ENCODE peak calls at places on chromosome 13, in five cellular contexts. U is H1; J is cardiac muscle cell; A is GM23338; G is CD4-positive, CD25-positive, alpha-beta regulatory T cell. B is an unnamed sample.

GRCh38 chr13:100235311-100235901 is 146.5 kb downstream of the PCCA start:
- DNase-seq in G (peak; percentile 64), U (no peak), A (peak; percentile 51), J (peak; percentile 66), B (peak; percentile 46)

GRCh38 chr13:60396783-60397692 is at the start of gene TDRD3:
- DNase-seq in G (peak; percentile 92), U (peak; percentile 86), J (peak; percentile 89), A (peak; percentile 89), B (peak; percentile 84)

GRCh38 chr13:97856001-97856675 is 97.3 kb upstream of the IPO5 start:
- DNase-seq in A (peak; percentile 45), J (peak; percentile 60), U (no peak), G (no peak), B (no peak)

GRCh38 chr13:35598233-35598632 is 121.7 kb upstream of the MAB21L1 start:
- DNase-seq in J (no peak), U (no peak), A (no peak), G (no peak), B (no peak)

GRCh38 chr13:27481766-27482165 is 31.4 kb upstream of the MTIF3 start:
- DNase-seq in G (peak; percentile 26), J (peak; percentile 51), A (peak; percentile 90), U (peak; percentile 95), B (no peak)

GRCh38 chr13:44422755-44423643 is 49.4 kb downstream of the SERP2 start:
- DNase-seq in J (no peak), U (peak; percentile 36), A (no peak), G (no peak), B (no peak)

GRCh38 chr13:38348890-38349289 is 761 bp upstream of the UFM1 start:
- DNase-seq in G (peak; percentile 33), J (no peak), U (no peak), A (no peak), B (peak; percentile 63)

GRCh38 chr13:39892731-39893293 is 237.3 kb downstream of the COG6 start:
- DNase-seq in U (no peak), A (no peak), J (peak; percentile 94), G (peak; percentile 56), B (peak; percentile 12)

GRCh38 chr13:113405481-113406300 is 41.8 kb upstream of the GRTP1 start:
- DNase-seq in J (no peak), A (no peak), G (no peak), U (no peak), B (no peak)

DNA sequence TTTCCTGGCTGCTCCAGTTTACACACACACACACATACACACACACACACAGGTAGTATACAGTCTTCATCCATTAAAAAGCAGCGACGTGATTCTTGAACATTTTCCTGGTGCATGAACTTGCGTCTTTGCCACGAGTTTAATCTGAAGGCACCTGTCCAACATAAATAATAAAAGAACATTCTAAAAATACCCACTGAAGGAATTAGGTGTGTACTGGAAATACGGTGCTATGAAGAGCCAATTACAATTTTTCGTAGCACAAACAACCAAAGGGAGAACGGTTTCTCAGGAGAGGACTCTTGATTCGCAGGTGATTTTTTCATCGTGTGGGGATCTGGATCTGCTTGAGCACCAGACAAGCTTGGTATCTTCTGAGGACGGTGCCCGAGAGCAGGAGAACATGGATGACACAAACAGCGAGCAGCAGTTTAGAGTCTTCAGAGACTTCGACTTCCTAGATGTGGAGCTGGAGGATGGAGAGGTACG is 61.2 kb downstream of the ZAR1L start:
- DNase-seq in A (no peak), G (no peak), J (no peak), U (no peak), B (no peak)
- H3K4me3 ChIP-seq in A (no peak overlapping the region), G (no peak overlapping the region), J (no peak overlapping the region), U (no peak overlapping the region), B (no peak overlapping the region)

GRCh38 chr13:71873418-71874276 is 6.6 kb upstream of the DACH1 start:
- DNase-seq in U (no peak), G (no peak), J (no peak), A (no peak), B (no peak)

GRCh38 chr13:71870036-71870435 is 3.0 kb upstream of the DACH1 start:
- DNase-seq in J (no peak), U (no peak), A (peak; percentile 23), G (no peak), B (no peak)

GRCh38 chr13:71869274-71869673 is 2.3 kb upstream of the DACH1 start:
- DNase-seq in G (no peak), J (no peak), U (no peak), A (peak; percentile 40), B (no peak)

GRCh38 chr13:71871844-71872243 is 4.8 kb upstream of the DACH1 start:
- DNase-seq in U (no peak), J (no peak), G (no peak), A (no peak), B (no peak)

GRCh38 chr13:71871180-71871754 is 4.3 kb upstream of the DACH1 start:
- DNase-seq in G (no peak), U (no peak), A (no peak), J (no peak), B (no peak)
- H3K4me1 ChIP-seq in G (no peaks in the 10 kb centered on the region), U (peaks cover 2% of the 10 kb centered on the region), A (peaks cover 35% of the 10 kb centered on the region), J (peaks cover 3% of the 10 kb centered on the region), B (no peaks in the 10 kb centered on the region)

DNA sequence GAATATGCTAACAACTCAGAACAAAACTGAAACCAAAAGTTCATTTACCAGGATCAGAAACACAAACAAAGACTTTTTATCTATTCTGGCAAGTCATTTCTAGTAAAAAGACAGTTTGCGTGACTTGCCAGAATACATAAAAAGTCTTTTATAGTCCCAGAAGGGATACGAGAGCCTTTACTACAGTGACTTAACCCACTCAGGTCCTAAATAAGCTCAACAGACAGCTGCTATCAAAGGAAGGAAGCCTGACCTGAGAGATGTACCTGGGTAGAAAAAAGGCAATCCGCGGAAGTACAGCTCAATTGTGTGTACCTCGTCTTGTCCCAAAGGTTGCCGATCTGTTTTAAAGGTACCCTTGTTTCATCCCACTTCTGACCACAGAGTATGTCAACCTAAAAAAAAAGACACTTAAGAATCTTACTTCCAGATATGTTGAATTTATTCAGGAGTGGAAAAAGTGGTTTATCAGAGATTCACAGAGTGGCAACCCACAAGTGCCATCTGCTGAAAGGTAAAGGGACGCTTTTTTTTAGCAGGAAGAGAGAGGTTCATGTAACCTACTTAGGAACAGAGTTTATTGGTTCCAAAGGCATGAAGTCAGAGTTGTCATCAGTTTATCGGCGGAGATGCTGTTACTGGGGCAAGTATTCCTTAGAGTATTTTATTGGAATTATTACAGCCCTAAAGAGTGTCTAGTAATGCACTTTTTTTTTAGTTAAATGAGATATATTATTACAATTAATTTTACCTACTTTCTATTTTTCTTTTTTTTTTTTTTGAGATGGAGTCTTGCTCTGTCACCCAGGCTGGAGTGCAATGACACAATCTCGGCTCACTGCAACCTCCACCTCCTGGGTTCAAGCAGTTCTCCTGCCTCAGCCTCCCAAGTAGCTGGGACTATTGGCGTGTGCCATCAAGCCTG is 69.7 kb upstream of the C1QTNF9B start:
- DNase-seq in U (no peak), A (no peak), J (peak; percentile 40), G (peak; percentile 82), B (peak; percentile 49)
- H3K27ac ChIP-seq in U (no peak overlapping the region), A (no peak overlapping the region), J (no peak overlapping the region), G (peak overlapping the region; percentile 76), B (peak overlapping the region; percentile 68)

GRCh38 chr13:105874808-105875207 is 660.7 kb downstream of the EFNB2 start:
- DNase-seq in J (no peak), U (no peak), G (no peak), A (no peak), B (no peak)
- H3K4me3 ChIP-seq in J (no peak overlapping the region), U (no peak overlapping the region), G (no peak overlapping the region), A (no peak overlapping the region), B (no peak overlapping the region)

DNA sequence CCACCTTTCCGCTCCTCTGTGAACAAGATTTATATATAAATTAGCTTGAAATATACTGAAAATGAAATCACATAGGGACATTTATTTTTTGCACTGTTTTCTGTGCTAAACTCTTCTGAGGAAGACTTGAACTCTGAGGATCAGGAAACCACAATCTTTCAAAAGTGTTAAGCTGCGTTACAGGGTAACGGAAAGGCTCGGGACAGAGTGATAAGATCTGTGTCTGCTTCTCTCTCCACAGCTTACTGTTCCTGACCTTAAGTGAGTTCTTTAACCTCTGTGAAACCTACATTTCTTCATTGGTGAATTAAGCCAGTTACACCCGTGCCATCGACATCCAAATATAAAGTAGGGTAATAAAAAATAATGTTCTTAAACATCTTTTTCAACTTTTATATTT is 38.9 kb downstream of the DACH1 start:
- DNase-seq in J (no peak), U (no peak), G (no peak), A (no peak), B (no peak)
- H3K4me1 ChIP-seq in J (peaks cover 34% of the 10 kb centered on the region), U (no peaks in the 10 kb centered on the region), G (no peaks in the 10 kb centered on the region), A (peaks cover 3% of the 10 kb centered on the region), B (no peaks in the 10 kb centered on the region)

GRCh38 chr13:20993661-20994440 is 67.5 kb downstream of the LATS2 start:
- DNase-seq in A (no peak), G (no peak), U (no peak), J (peak; percentile 81), B (no peak)

GRCh38 chr13:20994441-20994821 is 67.0 kb downstream of the LATS2 start:
- DNase-seq in G (no peak), A (no peak), U (no peak), J (no peak), B (no peak)

GRCh38 chr13:20995245-20995829 is 66.0 kb downstream of the LATS2 start:
- DNase-seq in U (no peak), G (no peak), A (no peak), J (no peak), B (no peak)

GRCh38 chr13:20991741-20992520 is 69.5 kb downstream of the LATS2 start:
- DNase-seq in J (no peak), G (no peak), U (no peak), A (no peak), B (no peak)

GRCh38 chr13:20993211-20993610 is 68.2 kb downstream of the LATS2 start:
- DNase-seq in J (no peak), G (no peak), U (no peak), A (no peak), B (no peak)
- H3K27ac ChIP-seq in J (no peak overlapping the region), G (no peak overlapping the region), U (no peak overlapping the region), A (no peak overlapping the region), B (no peak overlapping the region)

DNA sequence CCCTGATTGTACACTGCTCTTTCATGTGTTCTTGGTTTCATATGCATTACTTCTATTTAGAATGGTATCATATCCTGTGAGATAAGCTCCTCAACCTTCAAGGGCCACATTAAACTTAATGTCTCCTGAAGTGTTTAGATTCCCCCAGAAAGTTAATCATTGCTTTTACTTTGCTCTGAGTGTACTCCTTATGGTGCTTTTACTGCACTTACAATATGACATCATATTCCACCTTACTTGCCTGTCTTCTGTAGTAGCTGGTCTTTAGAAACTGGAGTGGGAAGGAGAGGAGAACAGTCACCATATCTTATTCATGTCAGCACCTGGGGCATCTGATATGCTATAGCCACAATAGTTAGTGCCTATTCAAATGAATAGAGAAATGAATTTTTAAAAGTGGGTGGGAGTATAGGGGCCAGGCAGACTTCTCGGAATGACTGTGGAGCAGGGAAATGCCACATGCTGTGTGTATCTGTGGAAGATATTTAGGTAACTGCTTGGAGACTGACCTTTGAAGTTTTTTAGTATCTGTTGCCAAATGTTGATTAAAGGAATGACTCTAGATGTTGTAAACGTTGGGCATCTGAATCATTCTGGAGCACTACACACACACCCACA is 40.2 kb downstream of the SLAIN1 start:
- DNase-seq in A (no peak), J (no peak), U (no peak), G (no peak), B (no peak)
- H3K4me3 ChIP-seq in A (no peak overlapping the region), J (no peak overlapping the region), U (no peak overlapping the region), G (no peak overlapping the region), B (no peak overlapping the region)

B was measured in CD4-positive, alpha-beta memory T cell.